ENCODE peak calls at places on chromosomes 16 and 17, in four cellular contexts. S is CD4-positive, CD25-positive, alpha-beta regulatory T cell; O is effector memory CD4-positive, alpha-beta T cell; A is CD4-positive, alpha-beta memory T cell. Q is an unnamed sample.

GRCh38 chr16:1428511-1428910 is 2.4 kb upstream of the PERCC1 start:
- DNase-seq in S (peak; percentile 48), O (no peak), A (no peak), Q (no peak)

GRCh38 chr16:14051110-14051729 is 19.9 kb upstream of the MRTFB start:
- DNase-seq in S (no peak), O (no peak), A (no peak), Q (no peak)

GRCh38 chr17:42120161-42121065 is 754 bp downstream of the KAT2A start:
- DNase-seq in S (no peak), O (no peak), A (no peak), Q (no peak)

GRCh38 chr17:16943032-16943352 is 28.9 kb downstream of the TNFRSF13B start:
- DNase-seq in S (no peak), O (no peak), A (no peak), Q (no peak)

GRCh38 chr16:9345889-9346288 is 254.4 kb downstream of the HAPSTR1 start:
- DNase-seq in S (no peak), O (no peak), A (no peak), Q (no peak)

GRCh38 chr16:706189-707061 is 824 bp upstream of the FBXL16 start:
- DNase-seq in S (no peak), O (no peak), A (no peak), Q (no peak)

GRCh38 chr16:2814757-2815298 is 2.2 kb upstream of the PRSS21 start:
- DNase-seq in S (no peak), O (no peak), A (no peak), Q (no peak)

GRCh38 chr16:51951668-51952298 is 595.2 kb downstream of the TOX3 start:
- DNase-seq in S (no peak), O (no peak), A (no peak), Q (no peak)

GRCh38 chr17:75047398-75048098 is 523 bp downstream of the KCTD2 start:
- DNase-seq in S (peak; percentile 33), O (no peak), A (peak; percentile 22), Q (no peak)

GRCh38 chr17:79521225-79521624 is 89.6 kb downstream of the RBFOX3 start:
- DNase-seq in S (no peak), O (no peak), A (no peak), Q (no peak)

GRCh38 chr17:78086740-78087139 is 41.8 kb downstream of the TMC6 start:
- DNase-seq in S (no peak), O (no peak), A (no peak), Q (no peak)

GRCh38 chr17:16381496-16381820 is 567 bp downstream of the UBB start:
- DNase-seq in S (no peak), O (no peak), A (no peak), Q (no peak)

GRCh38 chr16:62034236-62035114 is 1.8 kb downstream of the CDH8 start:
- DNase-seq in S (no peak), O (no peak), A (no peak), Q (no peak)

GRCh38 chr16:57514891-57515600 is 21.3 kb downstream of the CCDC102A start:
- DNase-seq in S (no peak), O (no peak), A (no peak), Q (no peak)

GRCh38 chr16:4936991-4937781 is at the start of gene PPL:
- DNase-seq in S (no peak), O (no peak), A (no peak), Q (no peak)

GRCh38 chr17:50149425-50150353 is 788 bp downstream of the PPP1R9B start:
- DNase-seq in S (peak; percentile 79), O (no peak), A (peak; percentile 66), Q (no peak)

GRCh38 chr16:3045758-3046505 is 429 bp upstream of the MMP25 start:
- DNase-seq in S (no peak), O (no peak), A (no peak), Q (no peak)

GRCh38 chr16:26787924-26788323 is 278.8 kb upstream of the C16orf82 start:
- DNase-seq in S (peak; percentile 5), O (no peak), A (no peak), Q (no peak)

GRCh38 chr17:72517413-72518237 is 396.8 kb downstream of the SOX9 start:
- DNase-seq in S (no peak), O (no peak), A (no peak), Q (no peak)
- H3K27ac ChIP-seq in S (no peak overlapping the region), O (no peak overlapping the region), A (no peak overlapping the region), Q (no peak overlapping the region)

DNA sequence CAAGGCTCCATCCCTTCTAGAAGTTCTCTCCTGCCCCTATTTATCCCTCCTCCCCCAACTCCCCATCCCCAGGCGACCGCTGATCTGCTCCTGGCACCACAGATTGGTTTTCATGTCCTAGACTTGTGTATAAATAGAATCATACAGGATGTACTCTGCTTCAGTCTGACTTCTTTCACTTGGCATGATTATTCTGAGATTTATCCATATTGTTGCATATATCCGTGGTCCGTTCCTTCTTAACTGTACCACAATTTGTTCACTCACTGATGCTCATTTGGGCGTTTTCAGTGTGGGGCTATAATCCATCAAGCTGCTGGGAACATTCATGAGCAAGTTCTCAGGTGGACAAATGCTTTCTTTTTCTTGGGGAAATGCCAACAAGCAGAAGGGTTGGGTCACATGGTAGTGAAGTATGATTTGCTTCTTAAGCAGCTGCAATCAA is 23.9 kb downstream of the PITPNM3 start:
- DNase-seq in S (no peak), O (no peak), A (no peak), Q (no peak)
- H3K27ac ChIP-seq in S (no peak overlapping the region), O (no peak overlapping the region), A (no peak overlapping the region), Q (no peak overlapping the region)

GRCh38 chr16:59463776-59464175 is 729.7 kb upstream of the GOT2 start:
- DNase-seq in S (no peak), O (no peak), A (no peak), Q (no peak)

DNA sequence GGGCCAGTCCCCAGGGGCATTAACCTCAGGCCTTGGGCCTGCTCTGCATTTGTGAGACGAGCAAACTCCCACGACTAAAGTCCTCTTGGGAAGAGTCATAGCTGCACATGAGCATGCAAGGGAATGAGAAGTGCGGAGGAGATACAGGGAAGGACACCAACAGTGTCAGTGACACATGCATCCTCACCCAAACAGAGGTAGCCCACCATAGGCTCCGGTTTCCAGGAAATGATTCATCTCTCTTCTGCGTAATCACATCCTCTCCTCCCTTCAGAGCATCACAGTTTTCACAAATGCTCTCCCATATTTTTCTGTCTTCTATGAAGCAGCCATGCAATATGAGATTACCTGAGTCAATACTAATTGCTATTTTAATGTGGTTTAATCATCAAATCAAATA is 725.7 kb upstream of the GOT2 start:
- DNase-seq in S (no peak), O (no peak), A (no peak), Q (no peak)
- H3K27ac ChIP-seq in S (no peak overlapping the region), O (no peak overlapping the region), A (no peak overlapping the region), Q (no peak overlapping the region)

GRCh38 chr16:17567455-17567854 is 96.7 kb upstream of the XYLT1 start:
- DNase-seq in S (no peak), O (no peak), A (no peak), Q (no peak)
- H3K27ac ChIP-seq in S (no peak overlapping the region), O (no peak overlapping the region), A (no peak overlapping the region), Q (no peak overlapping the region)

GRCh38 chr17:82096709-82097186 is 1.3 kb downstream of the FASN start:
- DNase-seq in S (no peak), O (no peak), A (no peak), Q (no peak)
- H3K27ac ChIP-seq in S (no peak overlapping the region), O (no peak overlapping the region), A (peak overlapping the region; percentile 78), Q (no peak overlapping the region)

GRCh38 chr17:67974598-67975066 is 21.6 kb downstream of the C17orf58 start:
- DNase-seq in S (no peak), O (no peak), A (no peak), Q (no peak)

GRCh38 chr17:67970783-67971182 is 25.5 kb downstream of the C17orf58 start:
- DNase-seq in S (no peak), O (no peak), A (no peak), Q (no peak)

DNA sequence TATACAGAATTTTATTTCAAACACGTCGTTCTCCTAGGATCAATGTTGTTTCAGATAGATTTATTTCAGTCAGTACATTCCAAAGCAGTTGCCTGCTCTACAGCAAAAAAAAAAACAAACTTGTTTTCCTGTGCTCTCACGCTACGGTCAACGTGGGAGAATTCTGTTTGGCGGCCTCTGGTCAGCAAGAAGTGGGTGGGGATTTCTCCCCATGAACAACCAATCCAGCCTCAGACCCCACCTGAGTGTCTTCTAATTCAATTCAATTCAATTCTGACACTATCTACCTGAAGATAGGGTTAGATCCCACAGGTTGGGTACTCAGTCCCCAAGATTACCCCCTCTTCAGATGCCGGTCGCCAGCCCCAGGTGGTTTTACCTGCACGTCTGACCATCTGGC is 22.1 kb downstream of the C17orf58 start:
- DNase-seq in S (no peak), O (no peak), A (no peak), Q (no peak)
- H3K27ac ChIP-seq in S (no peak overlapping the region), O (no peak overlapping the region), A (no peak overlapping the region), Q (no peak overlapping the region)

GRCh38 chr17:81387235-81388060 is 7.8 kb upstream of the BAHCC1 start:
- DNase-seq in S (peak; percentile 41), O (no peak), A (peak; percentile 25), Q (no peak)
- H3K27ac ChIP-seq in S (no peak overlapping the region), O (no peak overlapping the region), A (no peak overlapping the region), Q (peak overlapping the region; percentile 80)

DNA sequence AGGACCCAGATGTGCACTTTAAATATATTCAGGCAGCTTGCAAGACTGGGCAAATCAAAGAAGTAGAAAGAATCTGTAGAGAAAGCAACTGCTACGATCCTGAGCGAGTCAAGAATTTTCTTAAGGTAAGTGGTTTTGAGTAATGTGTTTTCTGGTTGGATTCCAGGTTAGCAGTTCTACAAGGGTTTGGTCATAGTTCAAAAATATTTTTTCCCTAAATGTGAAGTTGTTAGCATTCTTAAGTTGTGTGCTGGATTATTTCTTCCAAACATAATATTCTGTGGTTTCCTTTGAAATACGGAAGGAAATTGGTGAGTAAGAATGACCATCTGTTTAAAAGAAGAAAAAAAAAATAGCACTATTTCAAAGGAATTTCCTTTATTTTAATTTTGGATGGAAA is 38.4 kb downstream of the PTRH2 start:
- DNase-seq in S (no peak), O (no peak), A (no peak), Q (no peak)
- H3K27ac ChIP-seq in S (peak overlapping the region; percentile 30), O (no peak overlapping the region), A (no peak overlapping the region), Q (peak overlapping the region; percentile 82)